ENCODE peak calls at places on chromosomes 1 and 21, in seven cellular contexts. H is suprapubic skin, W is GM12891, U is breast epithelium, V is GM12878, R is stomach, M is prostate gland. J is an unnamed sample.

GRCh38 chr1:61244114-61244513 is 161.8 kb downstream of the NFIA start:
- DNase-seq in R (no peak), H (no peak), M (peak), V (no peak), W (no peak), U (no peak), J (no peak)

GRCh38 chr1:15919316-15919715 is 56.6 kb downstream of the ZBTB17 start:
- DNase-seq in R (no peak), M (no peak), U (no peak), V (peak), W (no peak), H (no peak), J (peak)

GRCh38 chr1:239603530-239603929 is 217.2 kb downstream of the CHRM3 start:
- DNase-seq in W (no peak), V (no peak), M (no peak), H (no peak), R (no peak), U (no peak), J (no peak)

GRCh38 chr1:94884101-94884875 is 42.6 kb downstream of the CNN3 start:
- DNase-seq in W (no peak), H (no peak), R (peak), M (peak), U (peak), V (no peak), J (no peak)

GRCh38 chr1:96722161-96722908 is 751 bp downstream of the PTBP2 start:
- DNase-seq in U (peak), V (no peak), W (no peak), H (peak), R (peak), M (peak), J (peak)

GRCh38 chr21:17730782-17731181 is 88.4 kb downstream of the C21orf91 start:
- DNase-seq in M (no peak), H (no peak), U (no peak), W (no peak), R (no peak), V (no peak), J (no peak)

GRCh38 chr1:5814046-5814619 is 178.1 kb downstream of the NPHP4 start:
- DNase-seq in W (no peak), H (no peak), U (no peak), V (no peak), R (no peak), M (no peak), J (no peak)

GRCh38 chr1:229370601-229371021 is 27.8 kb upstream of the CCSAP start:
- DNase-seq in R (no peak), H (no peak), W (no peak), V (peak), M (no peak), U (no peak), J (no peak)

GRCh38 chr1:64378826-64379225 is 91.1 kb upstream of the CACHD1 start:
- DNase-seq in U (no peak), V (no peak), W (no peak), R (no peak), M (no peak), H (no peak), J (no peak)

GRCh38 chr1:183168308-183168707 is 17.8 kb upstream of the LAMC2 start:
- DNase-seq in M (no peak), H (no peak), R (no peak), U (no peak), W (no peak), V (no peak), J (no peak)

GRCh38 chr21:38771536-38771935 is 34.2 kb upstream of the ETS2 start:
- DNase-seq in H (no peak), W (no peak), R (no peak), V (no peak), U (no peak), M (no peak), J (no peak)

GRCh38 chr1:16218674-16219071 is 6.2 kb upstream of the ARHGEF19 start:
- DNase-seq in M (no peak), U (no peak), W (no peak), H (no peak), V (no peak), R (no peak), J (no peak)

GRCh38 chr1:208203848-208204609 is 40.2 kb downstream of the PLXNA2 start:
- DNase-seq in R (no peak), H (no peak), M (no peak), W (no peak), U (no peak), V (no peak), J (no peak)

GRCh38 chr1:221869759-221870158 is 127.9 kb upstream of the DUSP10 start:
- DNase-seq in V (no peak), H (no peak), W (no peak), M (no peak), U (no peak), R (no peak), J (no peak)

GRCh38 chr1:241551759-241552638 is 19.8 kb downstream of the KMO start:
- DNase-seq in W (no peak), R (no peak), V (peak), U (no peak), M (no peak), H (no peak), J (peak)

GRCh38 chr1:196690582-196690981 is 38.7 kb downstream of the CFH start:
- DNase-seq in V (no peak), H (no peak), M (no peak), U (no peak), W (no peak), R (no peak), J (no peak)

GRCh38 chr1:164726235-164726634 is 167.3 kb downstream of the PBX1 start:
- DNase-seq in H (no peak), M (no peak), U (no peak), W (no peak), R (no peak), V (no peak), J (no peak)

GRCh38 chr1:91751281-91751680 is 134.7 kb downstream of the TGFBR3 start:
- DNase-seq in R (no peak), M (no peak), U (no peak), H (no peak), V (no peak), W (no peak), J (no peak)

GRCh38 chr1:193614817-193615216 is 428.4 kb upstream of the B3GALT2 start:
- DNase-seq in U (no peak), R (no peak), W (no peak), H (no peak), M (no peak), V (peak), J (no peak)

GRCh38 chr1:1426496-1426960 is 5.5 kb upstream of the ANKRD65 start:
- DNase-seq in W (no peak), H (no peak), R (no peak), V (no peak), U (no peak), M (no peak), J (peak)

GRCh38 chr1:157045251-157046218 is at the start of gene ARHGEF11:
- DNase-seq in U (peak), W (peak), R (peak), H (peak), V (no peak), M (peak), J (peak)

GRCh38 chr1:3366181-3367051 is 88.0 kb upstream of the ARHGEF16 start:
- DNase-seq in M (no peak), R (no peak), H (no peak), W (no peak), U (no peak), V (no peak), J (no peak)

DNA sequence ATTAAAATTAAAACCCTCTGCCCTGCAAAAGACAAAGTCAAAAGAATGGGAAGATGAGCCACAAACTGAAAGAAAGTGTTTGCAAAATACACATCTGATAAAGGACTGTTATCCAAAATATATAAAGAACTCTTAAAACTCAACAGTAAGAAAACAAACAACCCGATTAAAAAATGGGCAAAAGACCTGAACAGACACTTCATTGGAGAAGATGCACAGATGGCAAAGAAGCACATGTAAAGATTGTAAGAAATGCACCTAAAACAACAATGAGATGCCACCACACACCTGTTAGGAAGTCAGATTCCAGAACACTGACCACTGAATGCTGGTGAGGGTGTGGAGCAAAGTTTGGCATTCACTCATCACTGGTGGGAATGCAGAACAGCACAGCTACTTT is 24.6 kb upstream of the POFUT2 start:
- DNase-seq in M (no peak), H (no peak), W (no peak), V (no peak), R (no peak), U (no peak), J (no peak)
- TF ChIP-seq POLR2A in M (no peak), H (no peak), W (no peak), V (no peak), R (no peak), U (no peak), J (no peak)

GRCh38 chr1:153648000-153648643 is 10.4 kb upstream of the SNAPIN start:
- DNase-seq in R (no peak), M (no peak), H (no peak), V (no peak), U (no peak), W (no peak), J (no peak)
- TF ChIP-seq POLR2AphosphoS5 in R (no peak), M (no peak), H (no peak), V (no peak), U (no peak), W (peak), J (peak)

DNA sequence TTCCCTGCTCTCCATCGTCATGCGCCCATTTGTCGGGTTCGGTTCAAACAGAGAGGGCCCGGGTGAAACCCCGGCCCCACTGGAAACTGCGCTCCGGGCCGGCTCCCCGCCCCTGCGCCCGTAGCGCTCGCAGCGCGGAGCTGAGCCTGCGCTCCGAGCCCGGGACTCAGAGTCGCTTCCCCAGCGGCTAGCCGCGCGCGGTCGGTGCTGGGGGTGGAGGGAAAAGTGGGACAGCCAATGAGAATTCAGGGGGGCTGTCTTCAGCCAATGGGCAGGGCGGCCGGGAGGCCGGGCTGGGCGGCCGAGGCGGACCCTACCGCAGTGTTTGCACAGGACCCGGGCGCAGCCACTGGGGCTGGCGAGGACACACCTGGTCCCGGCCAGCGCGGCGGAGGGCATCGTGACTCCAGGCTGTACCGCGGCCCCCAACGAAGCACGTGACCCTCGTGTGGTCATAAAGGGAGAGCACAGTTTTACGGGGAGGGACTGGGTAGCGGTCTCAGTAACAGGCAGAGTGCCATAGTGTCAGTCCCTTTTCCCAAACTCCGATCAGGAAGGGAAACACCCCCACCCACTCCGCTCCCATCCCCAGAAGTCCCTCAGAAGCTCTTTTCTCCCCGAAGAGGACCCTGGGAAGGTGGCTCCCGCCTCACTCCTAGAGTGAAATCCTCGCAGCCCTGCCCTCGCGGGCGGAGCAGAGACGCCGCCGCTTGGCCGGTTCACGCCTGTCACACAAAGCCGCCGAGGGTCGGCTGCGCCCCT is at the start of gene INKA2:
- DNase-seq in W (peak), R (peak), U (peak), M (peak), V (peak), H (peak), J (peak)
- TF ChIP-seq POLR2A in W (no peak), R (no peak), U (no peak), M (peak), V (peak), H (peak), J (peak)

DNA sequence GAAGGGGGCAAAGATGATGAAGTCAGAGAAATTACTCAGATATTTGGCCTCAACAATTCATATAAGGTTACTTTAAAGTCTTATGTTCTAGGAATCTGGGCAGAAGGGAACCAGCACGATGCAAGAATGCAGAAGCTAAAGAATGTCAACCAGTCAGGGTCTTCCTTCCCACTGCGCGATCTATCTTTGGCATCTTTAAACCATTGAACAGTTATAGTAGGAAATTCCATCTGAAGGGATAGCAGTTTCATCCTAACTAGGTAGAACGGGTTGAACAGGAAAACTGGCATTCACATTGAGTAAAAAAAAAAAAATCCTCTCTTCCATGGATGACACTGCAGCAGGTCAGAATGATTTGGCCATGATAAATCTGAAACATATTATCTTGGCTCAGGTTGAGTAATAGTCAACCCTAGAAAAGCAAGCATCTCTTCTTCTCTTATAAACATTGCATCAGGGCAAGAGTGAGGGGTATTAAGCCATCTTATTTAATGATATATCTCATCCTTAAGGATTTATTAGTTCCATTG is 6.3 kb downstream of the CRCT1 start:
- DNase-seq in W (no peak), H (no peak), V (no peak), M (no peak), U (no peak), R (no peak), J (no peak)
- TF ChIP-seq POLR2AphosphoS5 in W (no peak), H (no peak), V (no peak), M (no peak), U (no peak), R (no peak), J (no peak)

GRCh38 chr21:26834181-26834945 is 10.8 kb downstream of the ADAMTS1 start:
- DNase-seq in R (no peak), W (no peak), H (no peak), M (no peak), V (no peak), U (no peak), J (no peak)
- TF ChIP-seq POLR2A in R (no peak), W (no peak), H (no peak), M (no peak), V (no peak), U (no peak), J (no peak)

DNA sequence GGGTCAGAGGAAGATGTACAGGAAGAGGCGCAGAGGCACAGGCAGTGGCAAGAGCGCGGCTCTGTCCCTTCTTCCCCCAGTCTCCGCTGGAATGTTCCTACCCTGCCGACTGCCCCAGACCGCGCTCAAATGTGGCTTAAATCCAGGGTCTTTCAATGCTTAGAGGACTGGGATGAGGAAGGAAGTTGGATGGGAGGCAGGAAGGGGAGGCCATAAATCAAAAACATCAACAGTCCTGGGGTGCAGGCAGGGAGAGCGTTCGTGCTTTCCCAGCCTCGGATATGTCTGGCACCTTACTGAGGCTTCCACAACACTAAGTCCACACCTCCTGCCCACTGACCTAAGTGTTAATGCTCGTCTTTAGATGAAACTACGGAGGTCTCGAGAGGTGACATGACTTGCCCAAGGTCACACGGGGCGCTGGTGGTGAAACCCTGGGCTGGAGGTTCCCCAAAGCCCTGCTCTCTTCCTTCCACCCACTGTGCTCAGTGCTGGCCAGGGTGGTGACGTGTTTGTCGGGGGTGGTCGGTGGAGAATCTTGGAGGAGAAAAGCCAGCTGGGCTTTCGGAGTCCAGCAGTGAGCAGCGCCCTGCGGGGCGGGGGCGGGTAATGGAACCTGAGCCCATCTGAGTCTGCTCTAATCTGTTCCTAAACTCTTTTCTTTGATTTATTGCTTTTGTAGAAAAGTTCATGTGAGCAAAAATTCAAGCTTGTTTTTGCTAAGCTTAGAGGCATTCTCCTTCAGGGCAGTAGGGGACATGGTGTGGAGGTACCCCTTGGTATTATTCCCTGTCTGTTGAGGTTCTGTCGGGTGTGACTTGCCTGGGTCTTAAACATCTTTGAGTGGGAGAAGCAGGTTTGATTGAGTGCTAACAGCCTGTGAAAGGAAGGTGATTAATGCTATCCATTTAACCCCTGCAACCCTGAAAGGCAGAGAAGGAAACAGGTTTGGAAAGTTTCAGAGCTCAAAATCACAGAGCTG is 725 bp downstream of the CDA start:
- DNase-seq in V (no peak), U (no peak), H (peak), M (no peak), W (no peak), R (no peak), J (no peak)
- TF ChIP-seq POLR2AphosphoS5 in V (no peak), U (no peak), H (no peak), M (no peak), W (no peak), R (no peak), J (no peak)

DNA sequence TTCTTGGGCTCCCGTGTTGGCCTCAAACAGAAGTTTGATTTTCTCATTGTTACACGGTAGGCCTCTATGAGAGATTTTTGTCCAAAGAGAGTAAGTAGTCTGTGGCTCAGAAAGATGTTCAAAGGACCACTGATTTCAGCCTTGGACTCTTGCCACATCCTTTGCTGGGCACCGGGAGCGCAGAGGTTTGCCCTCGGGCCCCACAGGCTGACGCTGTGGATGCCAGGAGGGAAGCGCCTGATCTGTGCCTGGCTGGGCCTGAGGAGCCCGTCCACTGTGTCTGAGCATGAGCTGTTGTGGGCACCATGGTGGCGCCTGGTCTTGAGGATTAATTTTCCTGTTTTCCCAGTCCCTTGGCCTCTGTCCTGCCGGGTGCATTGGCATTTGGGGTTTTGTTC is 52.3 kb downstream of the PCNT start:
- DNase-seq in V (no peak), M (no peak), H (no peak), R (no peak), U (no peak), W (no peak), J (no peak)
- TF ChIP-seq POLR2A in V (no peak), M (no peak), H (no peak), R (no peak), U (no peak), W (no peak), J (no peak)

GRCh38 chr1:225844236-225845061 is 34.5 kb downstream of the EPHX1 start:
- DNase-seq in V (no peak), M (no peak), W (no peak), R (no peak), H (no peak), U (no peak), J (no peak)
- TF ChIP-seq POLR2AphosphoS5 in V (no peak), M (no peak), W (no peak), R (no peak), H (no peak), U (no peak), J (no peak)

DNA sequence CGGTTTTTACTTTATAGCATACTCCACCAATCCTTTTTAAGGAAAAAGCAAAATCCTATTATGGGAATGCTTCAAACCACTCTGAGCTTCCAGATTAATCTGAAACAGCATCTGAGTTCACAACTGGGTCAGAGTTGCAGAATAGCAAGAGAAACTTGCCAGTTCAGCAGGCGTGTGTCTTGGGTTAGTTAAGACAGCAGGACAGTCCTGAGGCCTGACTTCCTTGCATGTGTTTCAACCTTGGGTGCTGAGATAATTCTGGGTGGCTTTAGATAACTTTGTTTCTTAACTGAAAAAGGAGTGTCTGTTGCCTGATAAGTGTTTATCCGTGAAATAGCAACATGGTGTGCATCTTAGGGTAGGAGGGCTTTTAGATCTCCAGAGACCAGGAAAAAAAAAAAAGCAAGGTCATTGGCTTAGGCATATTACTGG is 169.2 kb downstream of the DHRS3 start:
- DNase-seq in H (no peak), U (peak), W (no peak), V (no peak), R (no peak), M (no peak), J (no peak)
- TF ChIP-seq POLR2A in H (no peak), U (no peak), W (no peak), V (no peak), R (no peak), M (no peak), J (no peak)

GRCh38 chr1:243713470-243714186 is 136.4 kb downstream of the AKT3 start:
- DNase-seq in U (no peak), V (no peak), W (no peak), M (no peak), R (no peak), H (no peak), J (no peak)
- TF ChIP-seq POLR2AphosphoS5 in U (no peak), V (no peak), W (no peak), M (no peak), R (no peak), H (no peak), J (no peak)